ENCODE peak calls at places on chromosomes 7 and 10, in four cellular contexts. A is HepG2, X is GM12878, T is K562. B is an unnamed sample.

GRCh38 chr7:36029311-36029710 is 123.7 kb upstream of the EEPD1 start:
- DNase-seq in A (no peak), X (no peak), T (no peak), B (no peak)

GRCh38 chr7:128932862-128933821 is 4.6 kb upstream of the IRF5 start:
- DNase-seq in A (no peak), X (peak; percentile 71), T (no peak), B (no peak)

GRCh38 chr7:105480931-105481330 is 41.1 kb downstream of the PUS7 start:
- DNase-seq in A (no peak), X (no peak), T (no peak), B (no peak)

GRCh38 chr7:1240296-1240820 is 7.7 kb downstream of the UNCX start:
- DNase-seq in A (no peak), X (no peak), T (no peak), B (no peak)

GRCh38 chr7:148588891-148589215 is 1.7 kb upstream of the C7orf33 start:
- DNase-seq in A (no peak), X (no peak), T (no peak), B (no peak)

GRCh38 chr7:130879191-130879590 is 145.2 kb upstream of the KLF14 start:
- DNase-seq in A (no peak), X (no peak), T (no peak), B (no peak)

GRCh38 chr10:67788028-67788886 is 49.7 kb downstream of the DNAJC12 start:
- DNase-seq in A (peak; percentile 42), X (no peak), T (peak; percentile 90), B (peak; percentile 42)

GRCh38 chr7:132004528-132004927 is 448.1 kb upstream of the PODXL start:
- DNase-seq in A (no peak), X (no peak), T (no peak), B (no peak)

GRCh38 chr7:6360841-6361240 is 86.9 kb downstream of the DAGLB start:
- DNase-seq in A (peak; percentile 31), X (no peak), T (no peak), B (no peak)

GRCh38 chr7:73894851-73895441 is 34.0 kb downstream of the TMEM270 start:
- DNase-seq in A (no peak), X (no peak), T (peak; percentile 39), B (no peak)

GRCh38 chr7:148699772-148700629 is 1.3 kb downstream of the CUL1 start:
- DNase-seq in A (peak; percentile 33), X (no peak), T (no peak), B (no peak)

GRCh38 chr10:119658274-119658673 is 7.1 kb downstream of the BAG3 start:
- DNase-seq in A (peak; percentile 63), X (no peak), T (peak; percentile 52), B (peak; percentile 72)

GRCh38 chr10:93386496-93387369 is 95.4 kb downstream of the MYOF start:
- DNase-seq in A (no peak), X (no peak), T (no peak), B (no peak)

GRCh38 chr7:143372070-143372469 is 9.1 kb upstream of the ZYX start:
- DNase-seq in A (no peak), X (no peak), T (no peak), B (no peak)

GRCh38 chr10:34295142-34295548 is 520.0 kb downstream of the PARD3 start:
- DNase-seq in A (no peak), X (no peak), T (no peak), B (no peak)

GRCh38 chr10:784759-785538 is 95.5 kb upstream of the DIP2C start:
- DNase-seq in A (no peak), X (no peak), T (peak; percentile 45), B (peak; percentile 58)

GRCh38 chr7:65554-65953 is 126.8 kb upstream of the FAM20C start:
- DNase-seq in A (no peak), X (no peak), T (no peak), B (no peak)

GRCh38 chr7:67462781-67463191 is 466.2 kb downstream of the TYW1 start:
- DNase-seq in A (no peak), X (no peak), T (no peak), B (no peak)

GRCh38 chr7:29375641-29376562 is 181.3 kb downstream of the CHN2 start:
- DNase-seq in A (peak; percentile 71), X (no peak), T (no peak), B (peak; percentile 47)

GRCh38 chr10:43128958-43129706 is 9.1 kb upstream of the CSGALNACT2 start:
- DNase-seq in A (no peak), X (no peak), T (peak; percentile 64), B (peak; percentile 23)

GRCh38 chr7:139071683-139072082 is 35.8 kb upstream of the ZC3HAV1L start:
- DNase-seq in A (no peak), X (no peak), T (no peak), B (no peak)

GRCh38 chr7:77426521-77427051 is 10.4 kb upstream of the GSAP start:
- DNase-seq in A (no peak), X (no peak), T (no peak), B (no peak)

GRCh38 chr7:4683043-4683883 is 1.2 kb downstream of the FOXK1 start:
- DNase-seq in A (no peak), X (no peak), T (peak; percentile 69), B (no peak)

GRCh38 chr10:21125471-21126228 is 228.5 kb upstream of the NEBL start:
- DNase-seq in A (no peak), X (no peak), T (no peak), B (no peak)

GRCh38 chr7:55591282-55591931 is 19.1 kb upstream of the VOPP1 start:
- DNase-seq in A (no peak), X (no peak), T (peak; percentile 4), B (no peak)

GRCh38 chr7:28766359-28766758 is 191.8 kb downstream of the TRIL start:
- DNase-seq in A (no peak), X (no peak), T (no peak), B (no peak)

GRCh38 chr7:117837841-117838240 is 35.4 kb downstream of the CTTNBP2 start:
- DNase-seq in A (no peak), X (peak; percentile 20), T (no peak), B (no peak)

GRCh38 chr7:25854608-25855497 is 297.1 kb upstream of the NFE2L3 start:
- DNase-seq in A (peak; percentile 66), X (no peak), T (peak; percentile 89), B (peak; percentile 99)

GRCh38 chr10:93077860-93078337 is 4.2 kb downstream of the CYP26A1 start:
- DNase-seq in A (no peak), X (no peak), T (peak; percentile 35), B (no peak)

GRCh38 chr10:86711237-86711956 is 43.1 kb downstream of the LDB3 start:
- DNase-seq in A (peak; percentile 62), X (peak; percentile 45), T (peak; percentile 88), B (peak; percentile 54)

GRCh38 chr10:48507933-48508830 is 96.7 kb downstream of the ARHGAP22 start:
- DNase-seq in A (no peak), X (no peak), T (no peak), B (no peak)

GRCh38 chr7:112290065-112290464 is 83.6 kb downstream of the ZNF277 start:
- DNase-seq in A (no peak), X (no peak), T (no peak), B (no peak)

GRCh38 chr7:1721047-1721687 is 51.1 kb downstream of the ELFN1 start:
- DNase-seq in A (no peak), X (no peak), T (no peak), B (no peak)

GRCh38 chr7:73717025-73717807 is 2.3 kb downstream of the STX1A start:
- DNase-seq in A (no peak), X (no peak), T (no peak), B (no peak)

GRCh38 chr7:114574384-114574783 is 159.8 kb downstream of the FOXP2 start:
- DNase-seq in A (no peak), X (no peak), T (no peak), B (no peak)

GRCh38 chr7:92634924-92635519 is 44.8 kb upstream of the FAM133B start:
- DNase-seq in A (peak; percentile 12), X (no peak), T (no peak), B (peak; percentile 39)

DNA sequence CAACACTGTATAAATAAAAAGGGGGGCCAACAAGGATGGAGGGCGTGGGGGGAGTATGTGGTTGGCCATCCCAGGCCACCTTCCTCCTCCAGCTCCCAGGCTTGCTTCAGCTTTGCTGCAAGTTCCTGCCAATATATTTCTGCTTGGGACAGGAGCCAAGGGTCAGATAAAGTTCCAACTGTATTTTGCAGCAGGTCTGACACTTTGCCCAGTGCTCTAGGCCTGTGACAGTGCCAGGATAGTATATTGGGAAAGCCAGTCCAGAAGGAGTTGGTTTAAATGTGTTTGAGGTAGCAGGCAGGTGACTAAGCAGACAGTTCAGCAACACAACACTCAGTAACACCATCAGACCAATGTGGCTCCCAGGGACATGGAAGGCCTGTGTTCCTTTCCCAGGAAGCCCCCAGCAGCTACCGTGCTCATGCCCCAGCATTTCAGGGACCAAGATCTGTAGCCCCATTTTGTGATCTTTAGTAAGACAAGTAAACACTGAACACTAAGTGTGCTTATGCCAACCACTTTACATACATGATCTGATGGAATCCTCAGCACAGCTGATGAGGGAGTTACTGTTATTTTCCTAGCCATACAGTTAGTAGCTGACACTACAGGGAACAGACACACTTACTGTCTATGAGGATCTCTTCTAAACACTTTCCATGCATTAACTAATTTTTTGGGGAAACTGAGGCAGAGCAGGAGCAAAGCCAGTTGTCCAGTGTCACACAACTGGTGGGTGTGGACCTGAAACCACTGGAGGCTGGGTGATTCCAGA is 38.9 kb downstream of the DNAJB12 start:
- DNase-seq in A (no peak), X (no peak), T (no peak), B (no peak)
- TF ChIP-seq JUND in A (no peak), X (no peak), T (no peak), B (no peak)

GRCh38 chr10:30346135-30346534 is 2.9 kb downstream of the MTPAP start:
- DNase-seq in A (no peak), X (no peak), T (no peak), B (no peak)

GRCh38 chr10:30346615-30347014 is 2.5 kb downstream of the MTPAP start:
- DNase-seq in A (no peak), X (no peak), T (no peak), B (no peak)

GRCh38 chr10:30345611-30346010 is 3.5 kb downstream of the MTPAP start:
- DNase-seq in A (no peak), X (no peak), T (no peak), B (no peak)

GRCh38 chr10:30349967-30350735 is 1.1 kb upstream of the MTPAP start:
- DNase-seq in A (no peak), X (no peak), T (no peak), B (no peak)

GRCh38 chr10:30348378-30348776 is 701 bp downstream of the MTPAP start:
- DNase-seq in A (no peak), X (peak; percentile 2), T (no peak), B (no peak)
- TF ChIP-seq ATF3 in A (no peak), X (no peak), T (no peak), B (no peak)

GRCh38 chr10:90857635-90858488 is at the start of gene HTR7:
- DNase-seq in A (peak; percentile 16), X (no peak), T (peak; percentile 65), B (no peak)
- TF ChIP-seq JUND in A (no peak), X (no peak), T (no peak), B (no peak)

DNA sequence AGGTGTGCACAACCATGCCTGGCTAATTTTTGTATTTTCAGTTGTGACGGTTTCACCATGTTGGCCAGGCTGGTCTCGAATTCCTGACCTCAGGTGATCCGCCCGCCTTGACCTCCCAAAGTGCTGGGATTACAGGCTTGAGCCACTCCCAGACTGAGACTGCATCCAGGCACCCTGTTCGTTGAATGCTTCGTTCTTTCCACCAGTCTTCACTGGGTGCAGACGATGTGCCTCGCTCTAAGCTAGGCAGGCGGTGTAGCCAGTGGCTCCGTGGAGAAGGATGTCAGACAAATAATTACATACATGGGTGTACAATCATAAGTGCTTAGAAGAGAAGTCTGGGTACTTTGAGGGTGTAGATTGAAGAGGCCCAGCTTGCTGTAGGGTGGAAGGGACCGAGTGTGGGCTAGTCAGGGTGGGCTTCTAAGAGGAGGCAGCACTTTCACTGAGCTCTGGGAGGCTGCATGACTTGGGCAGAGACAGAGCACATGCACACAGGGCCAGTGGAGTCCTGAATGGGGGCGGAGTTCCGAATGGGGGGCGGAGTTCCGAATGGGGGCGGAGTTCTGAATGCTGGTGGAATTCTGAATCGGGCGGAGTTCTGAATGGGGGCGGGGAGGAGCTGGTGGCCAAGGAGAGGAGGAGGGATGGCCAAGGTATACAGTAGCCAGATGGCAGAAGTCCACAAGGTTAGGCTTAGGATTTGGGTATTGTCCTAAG is 74.3 kb downstream of the COL26A1 start:
- DNase-seq in A (no peak), X (no peak), T (peak; percentile 87), B (peak; percentile 37)
- TF ChIP-seq ATF3 in A (no peak), X (no peak), T (no peak), B (no peak)

B was measured in HCT116.